ENCODE peak calls at places on chromosomes 2 and 18, in eight cellular contexts. One of them, this sample, is unnamed.

GRCh38 chr2:232568161-232568560 is 17.7 kb downstream of the EIF4E2 start:
- DNase-seq in T-helper 1 cell: no peak
- DNase-seq in immature natural killer cell: no peak
- DNase-seq in smooth muscle cell of the brain vasculature: no peak
- DNase-seq in cardiac muscle cell: no peak
- DNase-seq in lung: no peak
- DNase-seq in fibroblast of the aortic adventitia: peak
- DNase-seq in Calu3: peak
- DNase-seq in this sample: no peak

GRCh38 chr2:32262105-32262504 is 2.6 kb downstream of the NLRC4 start:
- DNase-seq in T-helper 1 cell: no peak
- DNase-seq in immature natural killer cell: no peak
- DNase-seq in smooth muscle cell of the brain vasculature: no peak
- DNase-seq in cardiac muscle cell: no peak
- DNase-seq in lung: no peak
- DNase-seq in fibroblast of the aortic adventitia: no peak
- DNase-seq in Calu3: no peak
- DNase-seq in this sample: no peak

GRCh38 chr18:6807504-6808257 is 78.2 kb downstream of the ARHGAP28 start:
- DNase-seq in T-helper 1 cell: no peak
- DNase-seq in immature natural killer cell: no peak
- DNase-seq in smooth muscle cell of the brain vasculature: no peak
- DNase-seq in cardiac muscle cell: no peak
- DNase-seq in lung: no peak
- DNase-seq in fibroblast of the aortic adventitia: no peak
- DNase-seq in Calu3: no peak
- DNase-seq in this sample: no peak

GRCh38 chr2:101388232-101388631 is 929 bp upstream of the CREG2 start:
- DNase-seq in T-helper 1 cell: no peak
- DNase-seq in immature natural killer cell: no peak
- DNase-seq in smooth muscle cell of the brain vasculature: no peak
- DNase-seq in cardiac muscle cell: no peak
- DNase-seq in lung: no peak
- DNase-seq in fibroblast of the aortic adventitia: peak
- DNase-seq in Calu3: peak
- DNase-seq in this sample: no peak

GRCh38 chr2:45013229-45014015 is 4.2 kb upstream of the SIX2 start:
- DNase-seq in T-helper 1 cell: no peak
- DNase-seq in immature natural killer cell: no peak
- DNase-seq in smooth muscle cell of the brain vasculature: no peak
- DNase-seq in cardiac muscle cell: peak
- DNase-seq in lung: no peak
- DNase-seq in fibroblast of the aortic adventitia: no peak
- DNase-seq in Calu3: no peak
- DNase-seq in this sample: no peak

GRCh38 chr18:62937065-62937464 is 221.7 kb downstream of the PHLPP1 start:
- DNase-seq in T-helper 1 cell: no peak
- DNase-seq in immature natural killer cell: no peak
- DNase-seq in smooth muscle cell of the brain vasculature: no peak
- DNase-seq in cardiac muscle cell: no peak
- DNase-seq in lung: no peak
- DNase-seq in fibroblast of the aortic adventitia: peak
- DNase-seq in Calu3: no peak
- DNase-seq in this sample: no peak

GRCh38 chr2:18369750-18370149 is 190.7 kb downstream of the RDH14 start:
- DNase-seq in T-helper 1 cell: no peak
- DNase-seq in immature natural killer cell: no peak
- DNase-seq in smooth muscle cell of the brain vasculature: no peak
- DNase-seq in cardiac muscle cell: no peak
- DNase-seq in lung: no peak
- DNase-seq in fibroblast of the aortic adventitia: peak
- DNase-seq in Calu3: no peak
- DNase-seq in this sample: no peak

GRCh38 chr2:49037197-49037596 is 117.1 kb downstream of the FSHR start:
- DNase-seq in T-helper 1 cell: no peak
- DNase-seq in immature natural killer cell: no peak
- DNase-seq in smooth muscle cell of the brain vasculature: no peak
- DNase-seq in cardiac muscle cell: no peak
- DNase-seq in lung: no peak
- DNase-seq in fibroblast of the aortic adventitia: no peak
- DNase-seq in Calu3: no peak
- DNase-seq in this sample: no peak

GRCh38 chr2:226352941-226353558 is 446.6 kb downstream of the IRS1 start:
- DNase-seq in T-helper 1 cell: no peak
- DNase-seq in immature natural killer cell: no peak
- DNase-seq in smooth muscle cell of the brain vasculature: no peak
- DNase-seq in cardiac muscle cell: no peak
- DNase-seq in lung: no peak
- DNase-seq in fibroblast of the aortic adventitia: no peak
- DNase-seq in Calu3: no peak
- DNase-seq in this sample: peak

GRCh38 chr2:3288455-3289163 is 89.0 kb downstream of the EIPR1 start:
- DNase-seq in T-helper 1 cell: no peak
- DNase-seq in immature natural killer cell: no peak
- DNase-seq in smooth muscle cell of the brain vasculature: no peak
- DNase-seq in cardiac muscle cell: no peak
- DNase-seq in lung: no peak
- DNase-seq in fibroblast of the aortic adventitia: no peak
- DNase-seq in Calu3: no peak
- DNase-seq in this sample: no peak

GRCh38 chr18:58362027-58362575 is 266.8 kb downstream of the ALPK2 start:
- DNase-seq in T-helper 1 cell: no peak
- DNase-seq in immature natural killer cell: no peak
- DNase-seq in smooth muscle cell of the brain vasculature: peak
- DNase-seq in cardiac muscle cell: no peak
- DNase-seq in lung: no peak
- DNase-seq in fibroblast of the aortic adventitia: peak
- DNase-seq in Calu3: no peak
- DNase-seq in this sample: no peak

GRCh38 chr2:32918774-32919173 is 28.0 kb upstream of the LTBP1 start:
- DNase-seq in T-helper 1 cell: no peak
- DNase-seq in immature natural killer cell: no peak
- DNase-seq in smooth muscle cell of the brain vasculature: no peak
- DNase-seq in cardiac muscle cell: no peak
- DNase-seq in lung: no peak
- DNase-seq in fibroblast of the aortic adventitia: no peak
- DNase-seq in Calu3: no peak
- DNase-seq in this sample: no peak

GRCh38 chr2:10326707-10327594 is 24.2 kb downstream of the HPCAL1 start:
- DNase-seq in T-helper 1 cell: no peak
- DNase-seq in immature natural killer cell: no peak
- DNase-seq in smooth muscle cell of the brain vasculature: no peak
- DNase-seq in cardiac muscle cell: no peak
- DNase-seq in lung: no peak
- DNase-seq in fibroblast of the aortic adventitia: no peak
- DNase-seq in Calu3: no peak
- DNase-seq in this sample: no peak

GRCh38 chr18:21636769-21637168 is 24.7 kb downstream of the SNRPD1 start:
- DNase-seq in T-helper 1 cell: no peak
- DNase-seq in immature natural killer cell: no peak
- DNase-seq in smooth muscle cell of the brain vasculature: no peak
- DNase-seq in cardiac muscle cell: no peak
- DNase-seq in lung: no peak
- DNase-seq in fibroblast of the aortic adventitia: no peak
- DNase-seq in Calu3: no peak
- DNase-seq in this sample: no peak

GRCh38 chr2:37916512-37917082 is 8.5 kb upstream of the RMDN2 start:
- DNase-seq in T-helper 1 cell: no peak
- DNase-seq in immature natural killer cell: no peak
- DNase-seq in smooth muscle cell of the brain vasculature: no peak
- DNase-seq in cardiac muscle cell: no peak
- DNase-seq in lung: peak
- DNase-seq in fibroblast of the aortic adventitia: peak
- DNase-seq in Calu3: peak
- DNase-seq in this sample: no peak